ENCODE peak calls at places on chromosomes 1 and 21, in four cellular contexts. N is NCI-H1105; B is NCI-H2081; A is natural killer cell treated with Interleukin-12 subunit alpha and Interleukin-12 subunit beta and Interleukin-15 and Interleukin-18, amount 100 ng/mL, for 72 hours. H is an unnamed sample.

GRCh38 chr1:221743416-221744208 is 1.7 kb upstream of the DUSP10 start:
- DNase-seq in N (no peak), B (no peak), A (no peak), H (no peak)

GRCh38 chr1:219324629-219325367 is 151.1 kb downstream of the LYPLAL1 start:
- DNase-seq in N (no peak), B (no peak), A (no peak), H (no peak)

GRCh38 chr1:174262747-174263241 is 103.5 kb downstream of the RABGAP1L start:
- DNase-seq in N (peak; percentile 54), B (peak; percentile 70), A (no peak), H (peak; percentile 90)

GRCh38 chr1:3348196-3348865 is 106.1 kb upstream of the ARHGEF16 start:
- DNase-seq in N (no peak), B (no peak), A (no peak), H (no peak)

GRCh38 chr1:20574686-20575543 is 14.0 kb upstream of the CDA start:
- DNase-seq in N (peak; percentile 33), B (peak; percentile 26), A (peak; percentile 72), H (peak; percentile 65)

GRCh38 chr1:183470147-183470960 is 1.9 kb upstream of the SMG7 start:
- DNase-seq in N (peak; percentile 76), B (peak; percentile 90), A (peak; percentile 94), H (peak; percentile 87)

GRCh38 chr1:180360333-180361075 is 130.4 kb downstream of the LHX4 start:
- DNase-seq in N (no peak), B (no peak), A (no peak), H (no peak)

GRCh38 chr21:45324430-45325205 is 36.9 kb upstream of the POFUT2 start:
- DNase-seq in N (no peak), B (no peak), A (no peak), H (peak; percentile 52)

GRCh38 chr1:181086926-181087325 is 1.6 kb upstream of the IER5 start:
- DNase-seq in N (no peak), B (no peak), A (no peak), H (no peak)

GRCh38 chr1:208136459-208137143 is 107.6 kb downstream of the PLXNA2 start:
- DNase-seq in N (no peak), B (no peak), A (no peak), H (no peak)

GRCh38 chr1:156808186-156809030 is 8.2 kb downstream of the SH2D2A start:
- DNase-seq in N (no peak), B (no peak), A (no peak), H (no peak)

GRCh38 chr1:223771814-223772770 is 59.8 kb downstream of the CAPN2 start:
- DNase-seq in N (no peak), B (no peak), A (no peak), H (no peak)

GRCh38 chr1:109762821-109763645 is 690 bp downstream of the EPS8L3 start:
- DNase-seq in N (no peak), B (no peak), A (peak; percentile 44), H (no peak)

GRCh38 chr1:109760581-109761226 is 3.0 kb downstream of the EPS8L3 start:
- DNase-seq in N (no peak), B (no peak), A (peak; percentile 41), H (no peak)

GRCh38 chr1:66711420-66711819 is 40.8 kb upstream of the DYNLT5 start:
- DNase-seq in N (no peak), B (no peak), A (no peak), H (peak; percentile 33)

GRCh38 chr1:154433161-154433681 is 28.1 kb downstream of the IL6R start:
- DNase-seq in N (no peak), B (no peak), A (no peak), H (no peak)

GRCh38 chr1:192550922-192551534 is 24.5 kb upstream of the RGS1 start:
- DNase-seq in N (no peak), B (no peak), A (peak; percentile 71), H (no peak)

GRCh38 chr1:85406887-85407593 is 57.9 kb downstream of the DDAH1 start:
- DNase-seq in N (no peak), B (no peak), A (no peak), H (no peak)

H was measured in NCI-H526.